ENCODE peak calls at places on chromosomes 4 and X, in four cellular contexts. One of them, this sample, is unnamed.

GRCh38 chrX:143500751-143501150 is 16.5 kb downstream of the SPANXN3 start:
- DNase-seq in esophagus squamous epithelium: no peak
- DNase-seq in pancreas: no peak
- DNase-seq in tibial nerve: no peak
- DNase-seq in this sample: no peak

GRCh38 chr4:70008771-70009170 is 13.0 kb downstream of the STATH start:
- DNase-seq in esophagus squamous epithelium: no peak
- DNase-seq in pancreas: no peak
- DNase-seq in tibial nerve: no peak
- DNase-seq in this sample: no peak

GRCh38 chr4:1542516-1543320 is 136.5 kb upstream of the NKX1-1 start:
- DNase-seq in esophagus squamous epithelium: no peak
- DNase-seq in pancreas: no peak
- DNase-seq in tibial nerve: no peak
- DNase-seq in this sample: no peak

GRCh38 chr4:88353324-88353723 is 25.3 kb upstream of the HERC6 start:
- DNase-seq in esophagus squamous epithelium: no peak
- DNase-seq in pancreas: no peak
- DNase-seq in tibial nerve: no peak
- DNase-seq in this sample: no peak

GRCh38 chrX:24149346-24150050 is at the start of gene ZFX:
- DNase-seq in esophagus squamous epithelium: peak; percentile 29
- DNase-seq in pancreas: peak; percentile 78
- DNase-seq in tibial nerve: no peak
- DNase-seq in this sample: peak; percentile 88

GRCh38 chr4:85747871-85748491 is 273.0 kb downstream of the ARHGAP24 start:
- DNase-seq in esophagus squamous epithelium: peak; percentile 7
- DNase-seq in pancreas: peak; percentile 37
- DNase-seq in tibial nerve: peak; percentile 64
- DNase-seq in this sample: no peak

GRCh38 chrX:3231766-3232165 is 114.7 kb downstream of the MXRA5 start:
- DNase-seq in esophagus squamous epithelium: no peak
- DNase-seq in pancreas: no peak
- DNase-seq in tibial nerve: no peak
- DNase-seq in this sample: no peak

GRCh38 chr4:8067945-8068894 is 90.4 kb downstream of the ABLIM2 start:
- DNase-seq in esophagus squamous epithelium: no peak
- DNase-seq in pancreas: no peak
- DNase-seq in tibial nerve: no peak
- DNase-seq in this sample: no peak

GRCh38 chrX:9885150-9885549 is 82.0 kb upstream of the CLDN34 start:
- DNase-seq in esophagus squamous epithelium: no peak
- DNase-seq in pancreas: peak; percentile 49
- DNase-seq in tibial nerve: peak; percentile 9
- DNase-seq in this sample: peak; percentile 68

GRCh38 chr4:11455201-11455835 is 26.6 kb upstream of the HS3ST1 start:
- DNase-seq in esophagus squamous epithelium: no peak
- DNase-seq in pancreas: no peak
- DNase-seq in tibial nerve: no peak
- DNase-seq in this sample: no peak

GRCh38 chr4:165328708-165329107 is 1.2 kb downstream of the MSMO1 start:
- DNase-seq in esophagus squamous epithelium: no peak
- DNase-seq in pancreas: no peak
- DNase-seq in tibial nerve: no peak
- DNase-seq in this sample: peak; percentile 64

GRCh38 chr4:152501846-152502536 is 33.9 kb downstream of the FBXW7 start:
- DNase-seq in esophagus squamous epithelium: no peak
- DNase-seq in pancreas: no peak
- DNase-seq in tibial nerve: no peak
- DNase-seq in this sample: no peak

GRCh38 chr4:84319124-84319523 is 180.0 kb downstream of the NKX6-1 start:
- DNase-seq in esophagus squamous epithelium: no peak
- DNase-seq in pancreas: no peak
- DNase-seq in tibial nerve: peak; percentile 59
- DNase-seq in this sample: peak; percentile 40

GRCh38 chr4:151860561-151861093 is 99.8 kb upstream of the GATB start:
- DNase-seq in esophagus squamous epithelium: no peak
- DNase-seq in pancreas: no peak
- DNase-seq in tibial nerve: no peak
- DNase-seq in this sample: no peak

GRCh38 chrX:42098897-42099296 is 175.5 kb upstream of the CASK start:
- DNase-seq in esophagus squamous epithelium: no peak
- DNase-seq in pancreas: no peak
- DNase-seq in tibial nerve: no peak
- DNase-seq in this sample: no peak

GRCh38 chrX:12887767-12888166 is 18.7 kb upstream of the TLR8 start:
- DNase-seq in esophagus squamous epithelium: no peak
- DNase-seq in pancreas: no peak
- DNase-seq in tibial nerve: no peak
- DNase-seq in this sample: no peak

GRCh38 chrX:13923845-13924244 is 105.8 kb downstream of the GEMIN8 start:
- DNase-seq in esophagus squamous epithelium: no peak
- DNase-seq in pancreas: peak; percentile 20
- DNase-seq in tibial nerve: no peak
- DNase-seq in this sample: no peak

GRCh38 chrX:2829066-2829430 is 318 bp downstream of the GYG2 start:
- DNase-seq in esophagus squamous epithelium: no peak
- DNase-seq in pancreas: peak; percentile 22
- DNase-seq in tibial nerve: no peak
- DNase-seq in this sample: no peak

GRCh38 chr4:7155611-7156071 is 36.7 kb upstream of the SORCS2 start:
- DNase-seq in esophagus squamous epithelium: no peak
- DNase-seq in pancreas: peak; percentile 12
- DNase-seq in tibial nerve: no peak
- DNase-seq in this sample: no peak

GRCh38 chr4:148093065-148093464 is 349.1 kb downstream of the NR3C2 start:
- DNase-seq in esophagus squamous epithelium: no peak
- DNase-seq in pancreas: no peak
- DNase-seq in tibial nerve: no peak
- DNase-seq in this sample: no peak

GRCh38 chrX:136954930-136955329 is 74.4 kb upstream of the RBMX start:
- DNase-seq in esophagus squamous epithelium: no peak
- DNase-seq in pancreas: no peak
- DNase-seq in tibial nerve: no peak
- DNase-seq in this sample: no peak

GRCh38 chr4:57875829-57876392 is 765.7 kb upstream of the IGFBP7 start:
- DNase-seq in esophagus squamous epithelium: no peak
- DNase-seq in pancreas: no peak
- DNase-seq in tibial nerve: no peak
- DNase-seq in this sample: no peak

GRCh38 chr4:69601065-69601464 is 38.4 kb downstream of the UGT2A2 start:
- DNase-seq in esophagus squamous epithelium: no peak
- DNase-seq in pancreas: no peak
- DNase-seq in tibial nerve: no peak
- DNase-seq in this sample: no peak

GRCh38 chr4:100421356-100421978 is 96.4 kb downstream of the EMCN start:
- DNase-seq in esophagus squamous epithelium: no peak
- DNase-seq in pancreas: no peak
- DNase-seq in tibial nerve: no peak
- DNase-seq in this sample: no peak

GRCh38 chrX:51496501-51497291 is at the start of gene NUDT11:
- DNase-seq in esophagus squamous epithelium: no peak
- DNase-seq in pancreas: peak; percentile 61
- DNase-seq in tibial nerve: peak; percentile 18
- DNase-seq in this sample: peak; percentile 41

DNA sequence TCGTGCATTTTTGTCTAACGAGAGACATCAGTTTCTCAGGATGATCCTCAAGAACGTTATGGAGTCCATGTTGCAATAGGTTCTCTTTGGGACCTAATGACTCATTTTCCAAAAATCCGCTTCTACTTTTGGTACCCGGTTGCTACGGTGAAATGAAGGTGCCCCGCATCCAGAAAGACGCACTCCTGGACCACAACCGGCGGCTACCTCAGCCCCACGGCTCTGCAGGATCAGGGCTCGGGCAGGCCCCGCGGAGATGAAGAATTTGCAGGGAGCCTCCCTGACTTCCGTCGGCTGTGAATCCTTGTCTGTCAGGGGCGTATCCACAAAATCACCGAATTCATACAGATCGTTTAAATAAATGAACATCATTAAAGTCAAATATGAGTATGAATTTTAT is 15.6 kb downstream of the GTPBP6 start:
- DNase-seq in esophagus squamous epithelium: no peak
- DNase-seq in pancreas: no peak
- DNase-seq in tibial nerve: no peak
- DNase-seq in this sample: no peak
- H3K36me3 ChIP-seq in esophagus squamous epithelium: peaks cover 93% of the 10 kb centered on the region
- H3K36me3 ChIP-seq in pancreas: peaks cover 33% of the 10 kb centered on the region
- H3K36me3 ChIP-seq in tibial nerve: peaks cover 3% of the 10 kb centered on the region
- H3K36me3 ChIP-seq in this sample: no peaks in the 10 kb centered on the region

GRCh38 chrX:135518161-135518560 is 2.3 kb upstream of the INTS6L start:
- DNase-seq in esophagus squamous epithelium: no peak
- DNase-seq in pancreas: no peak
- DNase-seq in tibial nerve: no peak
- DNase-seq in this sample: no peak
- H3K27me3 ChIP-seq in esophagus squamous epithelium: no peaks in the 10 kb centered on the region
- H3K27me3 ChIP-seq in pancreas: no peaks in the 10 kb centered on the region
- H3K27me3 ChIP-seq in tibial nerve: no peaks in the 10 kb centered on the region
- H3K27me3 ChIP-seq in this sample: no peaks in the 10 kb centered on the region

DNA sequence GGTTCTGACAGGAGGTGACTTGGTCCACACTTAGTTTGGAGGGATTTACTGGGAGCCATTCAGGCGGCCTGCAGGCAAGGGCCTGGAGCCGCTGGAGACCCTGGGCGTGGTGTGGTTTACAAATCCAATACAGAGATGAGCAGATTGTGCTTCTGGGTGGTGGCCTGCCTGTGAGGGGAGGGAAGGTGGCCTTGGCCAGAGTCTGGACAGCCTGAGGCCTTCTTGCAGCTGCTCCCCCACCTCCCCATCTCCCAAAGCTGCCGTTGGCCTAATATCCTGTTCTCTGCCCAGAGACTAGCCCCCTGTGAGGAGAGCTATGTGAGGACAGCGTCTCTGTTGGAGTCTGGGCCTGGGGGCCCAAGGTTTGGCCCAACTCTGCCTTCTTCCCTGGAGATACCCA is 163.9 kb upstream of the MAMLD1 start:
- DNase-seq in esophagus squamous epithelium: no peak
- DNase-seq in pancreas: no peak
- DNase-seq in tibial nerve: no peak
- DNase-seq in this sample: no peak
- TF ChIP-seq CTCF in esophagus squamous epithelium: no peak
- TF ChIP-seq CTCF in pancreas: no peak
- TF ChIP-seq CTCF in tibial nerve: no peak
- TF ChIP-seq CTCF in this sample: no peak

DNA sequence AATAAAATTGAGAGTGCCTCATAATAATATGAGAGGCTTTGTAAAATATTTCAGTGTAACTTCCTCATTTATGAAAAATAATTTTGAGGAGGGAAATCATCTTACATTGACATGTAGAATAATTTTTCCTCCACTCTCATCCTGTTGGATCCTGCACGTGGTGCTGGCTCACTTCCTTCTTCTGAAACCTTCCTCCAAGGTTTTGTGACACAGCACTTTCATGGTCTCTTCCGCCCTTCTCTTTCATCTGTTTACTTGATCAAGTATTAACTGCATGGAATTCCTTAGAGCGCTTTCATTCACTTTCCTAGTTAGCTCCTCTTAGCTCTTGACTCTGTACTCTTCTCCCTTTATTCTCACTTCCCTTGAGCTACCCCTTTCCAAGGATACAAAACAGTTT is 246.5 kb downstream of the RAPGEF2 start:
- DNase-seq in esophagus squamous epithelium: no peak
- DNase-seq in pancreas: no peak
- DNase-seq in tibial nerve: no peak
- DNase-seq in this sample: no peak
- H3K36me3 ChIP-seq in esophagus squamous epithelium: peaks cover 83% of the 10 kb centered on the region
- H3K36me3 ChIP-seq in pancreas: peaks cover 28% of the 10 kb centered on the region
- H3K36me3 ChIP-seq in tibial nerve: no peaks in the 10 kb centered on the region
- H3K36me3 ChIP-seq in this sample: peaks cover 55% of the 10 kb centered on the region

GRCh38 chr4:170088686-170089085 is 1.1 kb downstream of the AADAT start:
- DNase-seq in esophagus squamous epithelium: no peak
- DNase-seq in pancreas: no peak
- DNase-seq in tibial nerve: no peak
- DNase-seq in this sample: no peak
- H3K27me3 ChIP-seq in esophagus squamous epithelium: no peaks in the 10 kb centered on the region
- H3K27me3 ChIP-seq in pancreas: no peaks in the 10 kb centered on the region
- H3K27me3 ChIP-seq in tibial nerve: no peaks in the 10 kb centered on the region
- H3K27me3 ChIP-seq in this sample: no peaks in the 10 kb centered on the region

GRCh38 chr4:104353481-104353880 is 141.2 kb downstream of the CXXC4 start:
- DNase-seq in esophagus squamous epithelium: no peak
- DNase-seq in pancreas: no peak
- DNase-seq in tibial nerve: no peak
- DNase-seq in this sample: no peak

GRCh38 chr4:104351696-104352095 is 143.0 kb downstream of the CXXC4 start:
- DNase-seq in esophagus squamous epithelium: no peak
- DNase-seq in pancreas: no peak
- DNase-seq in tibial nerve: no peak
- DNase-seq in this sample: no peak

DNA sequence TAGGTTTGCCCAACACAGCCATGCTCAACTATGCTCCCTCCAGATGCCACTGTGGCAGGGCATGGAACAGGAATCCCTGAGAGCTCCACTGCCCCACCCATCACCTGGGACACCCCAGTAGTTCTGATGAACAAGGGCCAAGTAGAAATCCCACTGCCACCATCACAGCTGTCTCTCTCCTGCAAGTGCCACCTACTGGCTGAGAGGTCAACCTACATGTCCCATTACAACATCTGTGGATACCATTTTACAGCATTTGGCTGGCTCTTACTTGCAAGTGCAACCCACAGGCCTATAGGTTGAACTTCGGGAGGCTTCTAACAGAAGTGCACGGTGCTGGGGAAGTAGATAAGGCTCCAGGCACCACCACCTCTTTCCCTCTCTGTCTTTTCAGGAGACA is 142.5 kb downstream of the CXXC4 start:
- DNase-seq in esophagus squamous epithelium: no peak
- DNase-seq in pancreas: no peak
- DNase-seq in tibial nerve: no peak
- DNase-seq in this sample: no peak
- TF ChIP-seq CTCF in esophagus squamous epithelium: no peak
- TF ChIP-seq CTCF in pancreas: no peak
- TF ChIP-seq CTCF in tibial nerve: no peak
- TF ChIP-seq CTCF in this sample: peak; percentile 23

This sample was measured in right lobe of liver.